ENCODE peak calls at places on chromosomes 4 and X, in four cellular contexts. One of them, this sample, is unnamed.
A peak's percentile ranks its signal among the peaks of the same experiment; 100 is the strongest.

GRCh38 chrX:131607796-131608369 is 64.0 kb downstream of the OR13H1 start:
- DNase-seq in A549: no peak
- DNase-seq in thyroid gland: no peak
- DNase-seq in activated T-helper 1 cell treated with anti-CD3 and anti-CD28 coated beads, Interleukin-12 subunit alpha, Interleukin-12 subunit beta, Interleukin-2, Interleukin-4 antibody, amounts not matched to agents 30 ng/mL and 10 ng/mL and 1 ng/mL, durations not matched to agents 14 hours and 24 hours and 36 hours: no peak
- DNase-seq in this sample: no peak

GRCh38 chrX:116267511-116268040 is 97.0 kb downstream of the AGTR2 start:
- DNase-seq in A549: no peak
- DNase-seq in thyroid gland: no peak
- DNase-seq in activated T-helper 1 cell treated with anti-CD3 and anti-CD28 coated beads, Interleukin-12 subunit alpha, Interleukin-12 subunit beta, Interleukin-2, Interleukin-4 antibody, amounts not matched to agents 30 ng/mL and 10 ng/mL and 1 ng/mL, durations not matched to agents 14 hours and 24 hours and 36 hours: no peak
- DNase-seq in this sample: no peak

GRCh38 chr4:7199771-7200441 is 7.6 kb downstream of the SORCS2 start:
- DNase-seq in A549: no peak
- DNase-seq in thyroid gland: no peak
- DNase-seq in activated T-helper 1 cell treated with anti-CD3 and anti-CD28 coated beads, Interleukin-12 subunit alpha, Interleukin-12 subunit beta, Interleukin-2, Interleukin-4 antibody, amounts not matched to agents 30 ng/mL and 10 ng/mL and 1 ng/mL, durations not matched to agents 14 hours and 24 hours and 36 hours: no peak
- DNase-seq in this sample: no peak

GRCh38 chrX:150907474-150907873 is 9.0 kb upstream of the CD99L2 start:
- DNase-seq in activated T-helper 1 cell treated with anti-CD3 and anti-CD28 coated beads, Interleukin-12 subunit alpha, Interleukin-12 subunit beta, Interleukin-2, Interleukin-4 antibody, amounts not matched to agents 30 ng/mL and 10 ng/mL and 1 ng/mL, durations not matched to agents 14 hours and 24 hours and 36 hours: no peak
- DNase-seq in thyroid gland: no peak
- DNase-seq in A549: no peak
- DNase-seq in this sample: no peak

GRCh38 chr4:147054241-147054902 is 108.7 kb upstream of the TTC29 start:
- DNase-seq in thyroid gland: no peak
- DNase-seq in activated T-helper 1 cell treated with anti-CD3 and anti-CD28 coated beads, Interleukin-12 subunit alpha, Interleukin-12 subunit beta, Interleukin-2, Interleukin-4 antibody, amounts not matched to agents 30 ng/mL and 10 ng/mL and 1 ng/mL, durations not matched to agents 14 hours and 24 hours and 36 hours: no peak
- DNase-seq in A549: no peak
- DNase-seq in this sample: no peak

GRCh38 chr4:113641025-113641431 is 120.5 kb downstream of the CAMK2D start:
- DNase-seq in activated T-helper 1 cell treated with anti-CD3 and anti-CD28 coated beads, Interleukin-12 subunit alpha, Interleukin-12 subunit beta, Interleukin-2, Interleukin-4 antibody, amounts not matched to agents 30 ng/mL and 10 ng/mL and 1 ng/mL, durations not matched to agents 14 hours and 24 hours and 36 hours: no peak
- DNase-seq in A549: peak; percentile 19
- DNase-seq in thyroid gland: no peak
- DNase-seq in this sample: no peak

GRCh38 chr4:24657768-24658617 is 73.6 kb upstream of the DHX15 start:
- DNase-seq in A549: peak; percentile 77
- DNase-seq in activated T-helper 1 cell treated with anti-CD3 and anti-CD28 coated beads, Interleukin-12 subunit alpha, Interleukin-12 subunit beta, Interleukin-2, Interleukin-4 antibody, amounts not matched to agents 30 ng/mL and 10 ng/mL and 1 ng/mL, durations not matched to agents 14 hours and 24 hours and 36 hours: peak; percentile 9
- DNase-seq in thyroid gland: peak; percentile 69
- DNase-seq in this sample: peak; percentile 7

GRCh38 chr4:182894681-182895275 is 22.4 kb downstream of the DCTD start:
- DNase-seq in A549: no peak
- DNase-seq in activated T-helper 1 cell treated with anti-CD3 and anti-CD28 coated beads, Interleukin-12 subunit alpha, Interleukin-12 subunit beta, Interleukin-2, Interleukin-4 antibody, amounts not matched to agents 30 ng/mL and 10 ng/mL and 1 ng/mL, durations not matched to agents 14 hours and 24 hours and 36 hours: no peak
- DNase-seq in thyroid gland: peak; percentile 85
- DNase-seq in this sample: no peak

GRCh38 chr4:40630335-40631021 is 814 bp upstream of the RBM47 start:
- DNase-seq in activated T-helper 1 cell treated with anti-CD3 and anti-CD28 coated beads, Interleukin-12 subunit alpha, Interleukin-12 subunit beta, Interleukin-2, Interleukin-4 antibody, amounts not matched to agents 30 ng/mL and 10 ng/mL and 1 ng/mL, durations not matched to agents 14 hours and 24 hours and 36 hours: no peak
- DNase-seq in thyroid gland: peak; percentile 95
- DNase-seq in A549: peak; percentile 69
- DNase-seq in this sample: peak; percentile 48

GRCh38 chr4:150789864-150790263 is 207.9 kb downstream of the MAB21L2 start:
- DNase-seq in thyroid gland: no peak
- DNase-seq in activated T-helper 1 cell treated with anti-CD3 and anti-CD28 coated beads, Interleukin-12 subunit alpha, Interleukin-12 subunit beta, Interleukin-2, Interleukin-4 antibody, amounts not matched to agents 30 ng/mL and 10 ng/mL and 1 ng/mL, durations not matched to agents 14 hours and 24 hours and 36 hours: no peak
- DNase-seq in A549: no peak
- DNase-seq in this sample: no peak

GRCh38 chrX:12949927-12950656 is 24.8 kb upstream of the TMSB4X start:
- DNase-seq in activated T-helper 1 cell treated with anti-CD3 and anti-CD28 coated beads, Interleukin-12 subunit alpha, Interleukin-12 subunit beta, Interleukin-2, Interleukin-4 antibody, amounts not matched to agents 30 ng/mL and 10 ng/mL and 1 ng/mL, durations not matched to agents 14 hours and 24 hours and 36 hours: peak; percentile 81
- DNase-seq in thyroid gland: peak; percentile 47
- DNase-seq in A549: no peak
- DNase-seq in this sample: peak; percentile 86

GRCh38 chr4:56871357-56871993 is 36.2 kb upstream of the REST start:
- DNase-seq in thyroid gland: no peak
- DNase-seq in A549: no peak
- DNase-seq in activated T-helper 1 cell treated with anti-CD3 and anti-CD28 coated beads, Interleukin-12 subunit alpha, Interleukin-12 subunit beta, Interleukin-2, Interleukin-4 antibody, amounts not matched to agents 30 ng/mL and 10 ng/mL and 1 ng/mL, durations not matched to agents 14 hours and 24 hours and 36 hours: no peak
- DNase-seq in this sample: peak; percentile 17

GRCh38 chrX:12138366-12139313 is at the start of gene FRMPD4:
- DNase-seq in thyroid gland: no peak
- DNase-seq in A549: peak; percentile 20
- DNase-seq in activated T-helper 1 cell treated with anti-CD3 and anti-CD28 coated beads, Interleukin-12 subunit alpha, Interleukin-12 subunit beta, Interleukin-2, Interleukin-4 antibody, amounts not matched to agents 30 ng/mL and 10 ng/mL and 1 ng/mL, durations not matched to agents 14 hours and 24 hours and 36 hours: no peak
- DNase-seq in this sample: no peak

GRCh38 chr4:57098945-57099344 is 11.2 kb downstream of the IGFBP7 start:
- DNase-seq in A549: no peak
- DNase-seq in activated T-helper 1 cell treated with anti-CD3 and anti-CD28 coated beads, Interleukin-12 subunit alpha, Interleukin-12 subunit beta, Interleukin-2, Interleukin-4 antibody, amounts not matched to agents 30 ng/mL and 10 ng/mL and 1 ng/mL, durations not matched to agents 14 hours and 24 hours and 36 hours: no peak
- DNase-seq in thyroid gland: no peak
- DNase-seq in this sample: no peak

GRCh38 chr4:169305651-169306050 is 34.9 kb upstream of the SH3RF1 start:
- DNase-seq in activated T-helper 1 cell treated with anti-CD3 and anti-CD28 coated beads, Interleukin-12 subunit alpha, Interleukin-12 subunit beta, Interleukin-2, Interleukin-4 antibody, amounts not matched to agents 30 ng/mL and 10 ng/mL and 1 ng/mL, durations not matched to agents 14 hours and 24 hours and 36 hours: no peak
- DNase-seq in A549: no peak
- DNase-seq in thyroid gland: peak; percentile 26
- DNase-seq in this sample: no peak

GRCh38 chrX:74351760-74352159 is 47.8 kb downstream of the ZCCHC13 start:
- DNase-seq in thyroid gland: no peak
- DNase-seq in A549: no peak
- DNase-seq in activated T-helper 1 cell treated with anti-CD3 and anti-CD28 coated beads, Interleukin-12 subunit alpha, Interleukin-12 subunit beta, Interleukin-2, Interleukin-4 antibody, amounts not matched to agents 30 ng/mL and 10 ng/mL and 1 ng/mL, durations not matched to agents 14 hours and 24 hours and 36 hours: no peak
- DNase-seq in this sample: no peak

GRCh38 chr4:161376275-161376674 is 787.5 kb downstream of the FSTL5 start:
- DNase-seq in activated T-helper 1 cell treated with anti-CD3 and anti-CD28 coated beads, Interleukin-12 subunit alpha, Interleukin-12 subunit beta, Interleukin-2, Interleukin-4 antibody, amounts not matched to agents 30 ng/mL and 10 ng/mL and 1 ng/mL, durations not matched to agents 14 hours and 24 hours and 36 hours: no peak
- DNase-seq in A549: peak; percentile 19
- DNase-seq in thyroid gland: no peak
- DNase-seq in this sample: no peak

GRCh38 chr4:184409502-184409901 is 64.8 kb downstream of the IRF2 start:
- DNase-seq in activated T-helper 1 cell treated with anti-CD3 and anti-CD28 coated beads, Interleukin-12 subunit alpha, Interleukin-12 subunit beta, Interleukin-2, Interleukin-4 antibody, amounts not matched to agents 30 ng/mL and 10 ng/mL and 1 ng/mL, durations not matched to agents 14 hours and 24 hours and 36 hours: no peak
- DNase-seq in thyroid gland: no peak
- DNase-seq in A549: no peak
- DNase-seq in this sample: no peak

GRCh38 chr4:33453916-33454315 is 2733.7 kb downstream of the PCDH7 start:
- DNase-seq in A549: no peak
- DNase-seq in thyroid gland: no peak
- DNase-seq in activated T-helper 1 cell treated with anti-CD3 and anti-CD28 coated beads, Interleukin-12 subunit alpha, Interleukin-12 subunit beta, Interleukin-2, Interleukin-4 antibody, amounts not matched to agents 30 ng/mL and 10 ng/mL and 1 ng/mL, durations not matched to agents 14 hours and 24 hours and 36 hours: no peak
- DNase-seq in this sample: no peak

GRCh38 chr4:38577482-38577881 is 86.5 kb upstream of the KLF3 start:
- DNase-seq in activated T-helper 1 cell treated with anti-CD3 and anti-CD28 coated beads, Interleukin-12 subunit alpha, Interleukin-12 subunit beta, Interleukin-2, Interleukin-4 antibody, amounts not matched to agents 30 ng/mL and 10 ng/mL and 1 ng/mL, durations not matched to agents 14 hours and 24 hours and 36 hours: no peak
- DNase-seq in thyroid gland: no peak
- DNase-seq in A549: no peak
- DNase-seq in this sample: no peak

GRCh38 chr4:26069218-26069617 is 155.2 kb downstream of the SMIM20 start:
- DNase-seq in thyroid gland: no peak
- DNase-seq in A549: peak; percentile 9
- DNase-seq in activated T-helper 1 cell treated with anti-CD3 and anti-CD28 coated beads, Interleukin-12 subunit alpha, Interleukin-12 subunit beta, Interleukin-2, Interleukin-4 antibody, amounts not matched to agents 30 ng/mL and 10 ng/mL and 1 ng/mL, durations not matched to agents 14 hours and 24 hours and 36 hours: no peak
- DNase-seq in this sample: no peak

GRCh38 chr4:121785479-121785878 is 15.6 kb upstream of the EXOSC9 start:
- DNase-seq in thyroid gland: no peak
- DNase-seq in activated T-helper 1 cell treated with anti-CD3 and anti-CD28 coated beads, Interleukin-12 subunit alpha, Interleukin-12 subunit beta, Interleukin-2, Interleukin-4 antibody, amounts not matched to agents 30 ng/mL and 10 ng/mL and 1 ng/mL, durations not matched to agents 14 hours and 24 hours and 36 hours: no peak
- DNase-seq in A549: no peak
- DNase-seq in this sample: no peak

GRCh38 chr4:127601029-127601428 is 31.7 kb upstream of the INTU start:
- DNase-seq in thyroid gland: no peak
- DNase-seq in A549: no peak
- DNase-seq in activated T-helper 1 cell treated with anti-CD3 and anti-CD28 coated beads, Interleukin-12 subunit alpha, Interleukin-12 subunit beta, Interleukin-2, Interleukin-4 antibody, amounts not matched to agents 30 ng/mL and 10 ng/mL and 1 ng/mL, durations not matched to agents 14 hours and 24 hours and 36 hours: no peak
- DNase-seq in this sample: no peak